ENCODE peak calls at places on chromosomes 12 and 14, in seven cellular contexts. I is IMR-90, H is breast epithelium, O is Peyer's patch, E is body of pancreas, P is uterus, F is ovary. Q is an unnamed sample. For H3K9me3, the result is how much of the 10 kb centered on the place peaks cover.

GRCh38 chr14:73058923-73059311 is 583 bp downstream of the RBM25 start:
- DNase-seq in I (peak), H (peak), O (no peak), E (no peak), P (peak), F (no peak), Q (peak)

GRCh38 chr14:76518366-76518765 is 142.4 kb downstream of the ESRRB start:
- DNase-seq in I (no peak), H (no peak), O (no peak), E (no peak), P (no peak), F (no peak), Q (no peak)

GRCh38 chr14:85532981-85533820 is 3.3 kb downstream of the FLRT2 start:
- DNase-seq in I (peak), H (peak), O (peak), E (peak), P (peak), F (peak), Q (peak)

GRCh38 chr14:65198346-65198745 is 96.0 kb upstream of the MAX start:
- DNase-seq in I (no peak), H (no peak), O (no peak), E (no peak), P (no peak), F (no peak), Q (no peak)

GRCh38 chr14:74618078-74618952 is 6.3 kb upstream of the LTBP2 start:
- DNase-seq in I (peak), H (no peak), O (peak), E (peak), P (no peak), F (no peak), Q (peak)

GRCh38 chr12:57223191-57224165 is 6.0 kb upstream of the SHMT2 start:
- DNase-seq in I (no peak), H (no peak), O (no peak), E (no peak), P (no peak), F (no peak), Q (no peak)

GRCh38 chr12:49198431-49199155 is 9.7 kb upstream of the TUBA1A start:
- DNase-seq in I (peak), H (no peak), O (no peak), E (no peak), P (peak), F (no peak), Q (no peak)

GRCh38 chr14:63642656-63643382 is 1.1 kb upstream of the WDR89 start:
- DNase-seq in I (no peak), H (no peak), O (no peak), E (no peak), P (no peak), F (no peak), Q (no peak)

GRCh38 chr12:123905319-123905925 is 67.2 kb downstream of the CCDC92 start:
- DNase-seq in I (peak), H (peak), O (peak), E (peak), P (peak), F (peak), Q (peak)

GRCh38 chr12:97756066-97756701 is 293.6 kb downstream of the RMST start:
- DNase-seq in I (no peak), H (no peak), O (no peak), E (no peak), P (no peak), F (no peak), Q (peak)

GRCh38 chr12:121128908-121129704 is 3.6 kb upstream of the P2RX7 start:
- DNase-seq in I (peak), H (peak), O (peak), E (peak), P (peak), F (peak), Q (peak)
- TF ChIP-seq POLR2A in I (no peak), H (no peak), O (no peak), E (no peak), P (no peak), F (no peak), Q (no peak)

GRCh38 chr12:87428701-87429277 is 600.4 kb downstream of the C12orf50 start:
- DNase-seq in I (peak), H (no peak), O (no peak), E (no peak), P (no peak), F (no peak), Q (no peak)
- H3K9me3 ChIP-seq in I (under half), H (under half), O (under half), E (under half), P (under half), F (under half), Q (under half)

DNA sequence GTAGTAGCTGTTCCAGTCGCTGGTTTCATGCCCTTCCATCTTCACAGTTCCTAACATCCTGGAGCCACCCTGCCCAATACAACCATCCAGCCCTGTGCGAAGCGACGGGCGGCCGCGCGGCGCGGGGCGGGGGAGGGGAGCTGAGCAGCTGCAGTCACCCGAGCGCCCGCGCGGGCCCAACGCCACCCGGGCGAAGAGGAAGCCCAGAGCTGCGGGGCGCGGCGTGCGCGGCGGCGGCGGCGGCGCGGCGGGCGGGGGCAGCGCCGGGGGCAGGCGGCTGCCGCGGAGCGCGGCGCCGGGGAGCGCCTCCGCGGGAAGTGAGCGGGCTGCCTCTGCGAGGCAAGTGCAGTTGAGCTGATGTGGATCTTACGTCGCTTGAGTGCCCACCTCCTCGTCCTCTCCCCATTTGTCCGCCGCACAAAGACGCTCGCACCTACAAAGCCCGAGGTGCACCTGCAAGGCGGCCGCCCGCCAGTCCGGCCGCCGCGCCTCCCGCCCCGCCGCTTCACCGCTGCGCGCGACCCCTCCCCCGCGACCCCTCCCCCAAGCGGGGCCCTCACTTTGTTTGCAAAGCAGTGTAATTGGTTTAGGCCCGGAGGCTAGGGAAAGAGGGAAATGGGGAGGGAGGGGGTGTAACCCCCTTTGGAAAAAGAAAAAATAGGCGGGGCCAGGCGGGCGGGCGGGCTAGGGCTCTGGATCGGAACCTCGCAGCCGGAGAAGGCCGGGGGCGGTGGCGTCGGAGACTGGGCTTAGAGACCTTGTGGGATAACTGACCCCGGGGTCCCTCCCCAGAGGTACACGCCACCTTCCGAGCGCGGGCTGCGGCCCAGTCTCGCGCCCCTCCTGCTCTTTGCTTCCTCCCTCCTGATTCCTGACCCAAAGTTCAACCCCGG is at the start of the genes FOXA1 and TTC6:
- DNase-seq in I (peak), H (no peak), O (peak), E (peak), P (no peak), F (no peak), Q (peak)
- TF ChIP-seq POLR2A in I (no peak), H (no peak), O (peak), E (peak), P (no peak), F (no peak), Q (no peak)

GRCh38 chr14:38120109-38120508 is 87.6 kb upstream of the SSTR1 start:
- DNase-seq in I (no peak), H (no peak), O (no peak), E (no peak), P (no peak), F (no peak), Q (no peak)
- H3K9me3 ChIP-seq in I (under half), H (under half), O (under half), E (under half), P (under half), F (under half), Q (under half)

DNA sequence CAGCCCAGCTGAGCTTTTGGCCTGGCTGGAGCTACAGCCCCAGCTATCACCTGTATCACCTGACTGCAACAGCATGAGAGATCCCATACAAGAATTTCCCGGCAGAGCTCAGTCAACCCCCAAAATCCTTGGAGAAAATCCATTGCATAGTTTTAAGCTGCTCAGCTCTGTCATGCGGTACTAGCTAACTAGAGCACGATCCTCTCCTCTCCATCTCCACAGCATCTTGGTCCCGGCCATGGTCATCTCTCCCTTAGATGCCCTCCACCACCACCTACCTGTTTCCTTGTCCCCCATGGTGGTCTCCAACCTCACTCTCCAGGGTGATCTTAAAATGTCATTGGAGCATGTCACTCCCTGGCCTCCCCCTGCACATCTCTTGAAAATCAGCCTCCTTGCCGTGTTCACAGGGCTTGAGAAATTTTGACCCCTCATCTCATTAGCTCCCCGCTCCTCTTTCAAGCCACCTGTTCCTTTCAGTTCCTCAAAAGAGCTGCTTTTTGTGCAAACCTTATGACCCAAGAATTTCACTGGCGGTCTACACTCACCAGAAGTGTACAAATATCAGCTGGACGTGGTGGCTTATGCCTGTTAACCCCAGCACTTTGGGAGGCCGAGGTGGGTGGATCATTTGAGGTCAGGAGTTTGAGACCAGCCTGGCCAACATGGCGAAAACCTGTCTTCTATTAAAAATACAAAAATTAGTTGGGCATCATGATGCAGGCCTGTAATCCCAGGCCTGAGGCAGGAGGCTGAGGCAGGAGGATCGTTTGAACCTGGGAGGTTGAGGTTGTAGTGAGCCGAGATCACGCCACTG is 8.1 kb upstream of the CLMN start:
- DNase-seq in I (no peak), H (no peak), O (no peak), E (no peak), P (no peak), F (no peak), Q (no peak)
- TF ChIP-seq POLR2A in I (no peak), H (no peak), O (no peak), E (no peak), P (no peak), F (no peak), Q (no peak)

GRCh38 chr14:25381498-25381897 is 331.6 kb upstream of the STXBP6 start:
- DNase-seq in I (no peak), H (no peak), O (no peak), E (no peak), P (no peak), F (no peak), Q (no peak)
- H3K9me3 ChIP-seq in I (under half), H (under half), O (under half), E (under half), P (under half), F (under half), Q (under half)

DNA sequence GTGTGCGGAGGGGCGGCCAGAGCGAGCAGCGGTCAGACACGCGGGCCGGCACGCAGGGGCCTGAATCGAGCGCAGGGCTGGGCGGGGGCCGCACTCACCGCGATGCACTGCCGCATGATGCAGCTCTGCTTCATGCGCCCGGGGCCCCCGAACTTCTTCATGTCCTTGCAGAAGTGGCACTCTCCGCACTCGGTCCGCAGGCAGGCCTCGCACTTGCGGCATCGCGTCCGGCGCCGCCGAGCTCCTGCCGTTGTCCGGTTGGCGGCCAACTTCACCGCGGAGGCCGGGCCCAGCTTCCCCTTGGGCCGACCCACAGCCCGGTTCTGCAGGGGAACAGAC is 53.1 kb downstream of the RNF34 start:
- DNase-seq in I (no peak), H (no peak), O (no peak), E (no peak), P (no peak), F (peak), Q (no peak)
- TF ChIP-seq POLR2A in I (no peak), H (no peak), O (no peak), E (no peak), P (no peak), F (no peak), Q (no peak)

GRCh38 chr12:34166427-34167060 is 144.2 kb downstream of the ALG10 start:
- DNase-seq in I (no peak), H (no peak), O (no peak), E (no peak), P (no peak), F (no peak), Q (no peak)

GRCh38 chr12:34163443-34163842 is 141.1 kb downstream of the ALG10 start:
- DNase-seq in I (no peak), H (no peak), O (no peak), E (peak), P (no peak), F (no peak), Q (no peak)
- H3K9me3 ChIP-seq in I (under half), H (under half), O (under half), E (under half), P (under half), F (under half), Q (under half)